ENCODE peak calls at places on chromosomes 12 and 14, in nine cellular contexts. One of them, this sample, is unnamed.

GRCh38 chr12:30219047-30219446 is 435.3 kb upstream of the TMTC1 start:
- DNase-seq in cardiac muscle cell: no peak
- DNase-seq in neural progenitor cell: no peak
- DNase-seq in tibial nerve: no peak
- DNase-seq in SK-N-SH: no peak
- DNase-seq in uterus: no peak
- DNase-seq in adrenal gland: no peak
- DNase-seq in MM.1S: no peak
- DNase-seq in CD4-positive, CD25-positive, alpha-beta regulatory T cell: no peak
- DNase-seq in this sample: no peak

GRCh38 chr14:52000019-52000582 is 10.8 kb downstream of the RTRAF start:
- DNase-seq in uterus: no peak
- DNase-seq in cardiac muscle cell: no peak
- DNase-seq in tibial nerve: no peak
- DNase-seq in adrenal gland: no peak
- DNase-seq in neural progenitor cell: no peak
- DNase-seq in MM.1S: no peak
- DNase-seq in SK-N-SH: no peak
- DNase-seq in CD4-positive, CD25-positive, alpha-beta regulatory T cell: no peak
- DNase-seq in this sample: no peak

GRCh38 chr14:70339039-70339438 is 20.4 kb downstream of the COX16 start:
- DNase-seq in CD4-positive, CD25-positive, alpha-beta regulatory T cell: no peak
- DNase-seq in neural progenitor cell: no peak
- DNase-seq in uterus: no peak
- DNase-seq in cardiac muscle cell: no peak
- DNase-seq in tibial nerve: no peak
- DNase-seq in SK-N-SH: no peak
- DNase-seq in MM.1S: no peak
- DNase-seq in adrenal gland: no peak
- DNase-seq in this sample: no peak

GRCh38 chr12:125983094-125983783 is 918.0 kb downstream of the AACS start:
- DNase-seq in cardiac muscle cell: no peak
- DNase-seq in SK-N-SH: peak; percentile 77
- DNase-seq in MM.1S: no peak
- DNase-seq in adrenal gland: no peak
- DNase-seq in neural progenitor cell: peak; percentile 97
- DNase-seq in CD4-positive, CD25-positive, alpha-beta regulatory T cell: no peak
- DNase-seq in tibial nerve: peak; percentile 35
- DNase-seq in uterus: peak; percentile 16
- DNase-seq in this sample: peak; percentile 47

GRCh38 chr12:12612403-12612802 is 727 bp downstream of the CREBL2 start:
- DNase-seq in uterus: no peak
- DNase-seq in neural progenitor cell: peak; percentile 42
- DNase-seq in MM.1S: peak; percentile 31
- DNase-seq in CD4-positive, CD25-positive, alpha-beta regulatory T cell: no peak
- DNase-seq in cardiac muscle cell: peak; percentile 87
- DNase-seq in SK-N-SH: peak; percentile 60
- DNase-seq in adrenal gland: peak; percentile 30
- DNase-seq in tibial nerve: no peak
- DNase-seq in this sample: no peak

GRCh38 chr12:116525418-116526001 is 33.7 kb upstream of the MAP1LC3B2 start:
- DNase-seq in neural progenitor cell: no peak
- DNase-seq in SK-N-SH: no peak
- DNase-seq in uterus: peak; percentile 90
- DNase-seq in CD4-positive, CD25-positive, alpha-beta regulatory T cell: no peak
- DNase-seq in adrenal gland: peak; percentile 48
- DNase-seq in MM.1S: no peak
- DNase-seq in cardiac muscle cell: peak; percentile 91
- DNase-seq in tibial nerve: peak; percentile 68
- DNase-seq in this sample: no peak

GRCh38 chr12:115846516-115846915 is 431.0 kb downstream of the MED13L start:
- DNase-seq in tibial nerve: no peak
- DNase-seq in cardiac muscle cell: no peak
- DNase-seq in CD4-positive, CD25-positive, alpha-beta regulatory T cell: no peak
- DNase-seq in neural progenitor cell: peak; percentile 22
- DNase-seq in SK-N-SH: no peak
- DNase-seq in MM.1S: no peak
- DNase-seq in adrenal gland: no peak
- DNase-seq in uterus: no peak
- DNase-seq in this sample: no peak

GRCh38 chr12:38327356-38327755 is 10.8 kb downstream of the ALG10B start:
- DNase-seq in MM.1S: no peak
- DNase-seq in cardiac muscle cell: no peak
- DNase-seq in SK-N-SH: no peak
- DNase-seq in uterus: no peak
- DNase-seq in neural progenitor cell: no peak
- DNase-seq in CD4-positive, CD25-positive, alpha-beta regulatory T cell: no peak
- DNase-seq in adrenal gland: no peak
- DNase-seq in tibial nerve: no peak
- DNase-seq in this sample: no peak

GRCh38 chr14:33567736-33568124 is 383.1 kb downstream of the EGLN3 start:
- DNase-seq in CD4-positive, CD25-positive, alpha-beta regulatory T cell: no peak
- DNase-seq in SK-N-SH: no peak
- DNase-seq in MM.1S: no peak
- DNase-seq in uterus: no peak
- DNase-seq in adrenal gland: no peak
- DNase-seq in tibial nerve: no peak
- DNase-seq in neural progenitor cell: no peak
- DNase-seq in cardiac muscle cell: peak; percentile 56
- DNase-seq in this sample: no peak

GRCh38 chr14:98633380-98633779 is 638.6 kb downstream of the BCL11B start:
- DNase-seq in SK-N-SH: no peak
- DNase-seq in uterus: no peak
- DNase-seq in CD4-positive, CD25-positive, alpha-beta regulatory T cell: no peak
- DNase-seq in tibial nerve: no peak
- DNase-seq in MM.1S: no peak
- DNase-seq in adrenal gland: peak; percentile 2
- DNase-seq in neural progenitor cell: peak; percentile 42
- DNase-seq in cardiac muscle cell: no peak
- DNase-seq in this sample: no peak

GRCh38 chr14:49920260-49920659 is 27.4 kb downstream of the ARF6 start:
- DNase-seq in neural progenitor cell: no peak
- DNase-seq in SK-N-SH: no peak
- DNase-seq in tibial nerve: no peak
- DNase-seq in uterus: no peak
- DNase-seq in CD4-positive, CD25-positive, alpha-beta regulatory T cell: no peak
- DNase-seq in cardiac muscle cell: no peak
- DNase-seq in adrenal gland: no peak
- DNase-seq in MM.1S: no peak
- DNase-seq in this sample: no peak

GRCh38 chr14:104378636-104379225 is 200.8 kb upstream of the C14orf180 start:
- DNase-seq in MM.1S: no peak
- DNase-seq in SK-N-SH: no peak
- DNase-seq in tibial nerve: no peak
- DNase-seq in neural progenitor cell: peak; percentile 23
- DNase-seq in uterus: no peak
- DNase-seq in adrenal gland: no peak
- DNase-seq in cardiac muscle cell: no peak
- DNase-seq in CD4-positive, CD25-positive, alpha-beta regulatory T cell: no peak
- DNase-seq in this sample: no peak

GRCh38 chr12:104643093-104643646 is 186.4 kb downstream of the CHST11 start:
- DNase-seq in SK-N-SH: no peak
- DNase-seq in tibial nerve: no peak
- DNase-seq in neural progenitor cell: no peak
- DNase-seq in cardiac muscle cell: no peak
- DNase-seq in MM.1S: no peak
- DNase-seq in uterus: no peak
- DNase-seq in adrenal gland: no peak
- DNase-seq in CD4-positive, CD25-positive, alpha-beta regulatory T cell: no peak
- DNase-seq in this sample: no peak

GRCh38 chr12:131118366-131118765 is 164.7 kb downstream of the ADGRD1 start:
- DNase-seq in uterus: peak; percentile 2
- DNase-seq in MM.1S: no peak
- DNase-seq in adrenal gland: no peak
- DNase-seq in neural progenitor cell: no peak
- DNase-seq in SK-N-SH: no peak
- DNase-seq in CD4-positive, CD25-positive, alpha-beta regulatory T cell: no peak
- DNase-seq in tibial nerve: no peak
- DNase-seq in cardiac muscle cell: no peak
- DNase-seq in this sample: no peak

GRCh38 chr12:20588057-20588456 is 107.1 kb upstream of the SLCO1C1 start:
- DNase-seq in uterus: no peak
- DNase-seq in SK-N-SH: peak; percentile 79
- DNase-seq in MM.1S: peak; percentile 15
- DNase-seq in adrenal gland: no peak
- DNase-seq in cardiac muscle cell: no peak
- DNase-seq in tibial nerve: no peak
- DNase-seq in CD4-positive, CD25-positive, alpha-beta regulatory T cell: no peak
- DNase-seq in neural progenitor cell: peak; percentile 5
- DNase-seq in this sample: no peak
- H3K4me1 ChIP-seq in uterus: no peaks in the 10 kb centered on the region
- H3K4me1 ChIP-seq in SK-N-SH: no peaks in the 10 kb centered on the region
- H3K4me1 ChIP-seq in MM.1S: peaks cover 10% of the 10 kb centered on the region
- H3K4me1 ChIP-seq in adrenal gland: no peaks in the 10 kb centered on the region
- H3K4me1 ChIP-seq in cardiac muscle cell: peaks cover 11% of the 10 kb centered on the region
- H3K4me1 ChIP-seq in tibial nerve: no peaks in the 10 kb centered on the region
- H3K4me1 ChIP-seq in CD4-positive, CD25-positive, alpha-beta regulatory T cell: no peaks in the 10 kb centered on the region
- H3K4me1 ChIP-seq in neural progenitor cell: peaks cover 14% of the 10 kb centered on the region
- H3K4me1 ChIP-seq in this sample: no peaks in the 10 kb centered on the region

GRCh38 chr12:111440631-111441030 is 34.9 kb downstream of the SH2B3 start:
- DNase-seq in tibial nerve: no peak
- DNase-seq in cardiac muscle cell: no peak
- DNase-seq in adrenal gland: no peak
- DNase-seq in MM.1S: no peak
- DNase-seq in uterus: no peak
- DNase-seq in SK-N-SH: no peak
- DNase-seq in CD4-positive, CD25-positive, alpha-beta regulatory T cell: no peak
- DNase-seq in neural progenitor cell: no peak
- DNase-seq in this sample: no peak

GRCh38 chr12:111438501-111438900 is 32.8 kb downstream of the SH2B3 start:
- DNase-seq in SK-N-SH: no peak
- DNase-seq in uterus: no peak
- DNase-seq in cardiac muscle cell: peak; percentile 61
- DNase-seq in adrenal gland: peak; percentile 53
- DNase-seq in CD4-positive, CD25-positive, alpha-beta regulatory T cell: no peak
- DNase-seq in tibial nerve: no peak
- DNase-seq in MM.1S: no peak
- DNase-seq in neural progenitor cell: peak; percentile 21
- DNase-seq in this sample: no peak

GRCh38 chr12:111441107-111441928 is 35.6 kb downstream of the SH2B3 start:
- DNase-seq in uterus: no peak
- DNase-seq in tibial nerve: no peak
- DNase-seq in neural progenitor cell: no peak
- DNase-seq in cardiac muscle cell: no peak
- DNase-seq in adrenal gland: no peak
- DNase-seq in SK-N-SH: no peak
- DNase-seq in MM.1S: no peak
- DNase-seq in CD4-positive, CD25-positive, alpha-beta regulatory T cell: no peak
- DNase-seq in this sample: no peak

GRCh38 chr12:111440152-111440551 is 34.4 kb downstream of the SH2B3 start:
- DNase-seq in tibial nerve: no peak
- DNase-seq in MM.1S: no peak
- DNase-seq in cardiac muscle cell: no peak
- DNase-seq in neural progenitor cell: no peak
- DNase-seq in uterus: no peak
- DNase-seq in CD4-positive, CD25-positive, alpha-beta regulatory T cell: no peak
- DNase-seq in SK-N-SH: no peak
- DNase-seq in adrenal gland: peak; percentile 34
- DNase-seq in this sample: no peak

GRCh38 chr12:111439657-111440151 is 34.0 kb downstream of the SH2B3 start:
- DNase-seq in tibial nerve: no peak
- DNase-seq in CD4-positive, CD25-positive, alpha-beta regulatory T cell: no peak
- DNase-seq in MM.1S: no peak
- DNase-seq in uterus: no peak
- DNase-seq in neural progenitor cell: no peak
- DNase-seq in cardiac muscle cell: no peak
- DNase-seq in adrenal gland: no peak
- DNase-seq in SK-N-SH: no peak
- DNase-seq in this sample: no peak
- H3K4me1 ChIP-seq in tibial nerve: peaks cover 23% of the 10 kb centered on the region
- H3K4me1 ChIP-seq in CD4-positive, CD25-positive, alpha-beta regulatory T cell: peaks cover 60% of the 10 kb centered on the region
- H3K4me1 ChIP-seq in MM.1S: peaks cover 33% of the 10 kb centered on the region
- H3K4me1 ChIP-seq in uterus: peaks cover 10% of the 10 kb centered on the region
- H3K4me1 ChIP-seq in neural progenitor cell: no peaks in the 10 kb centered on the region
- H3K4me1 ChIP-seq in cardiac muscle cell: no peaks in the 10 kb centered on the region
- H3K4me1 ChIP-seq in adrenal gland: peaks cover 23% of the 10 kb centered on the region
- H3K4me1 ChIP-seq in SK-N-SH: peaks cover 37% of the 10 kb centered on the region
- H3K4me1 ChIP-seq in this sample: peaks cover 14% of the 10 kb centered on the region

GRCh38 chr14:24915403-24915921 is 134.5 kb downstream of the STXBP6 start:
- DNase-seq in CD4-positive, CD25-positive, alpha-beta regulatory T cell: no peak
- DNase-seq in uterus: no peak
- DNase-seq in MM.1S: no peak
- DNase-seq in SK-N-SH: no peak
- DNase-seq in neural progenitor cell: no peak
- DNase-seq in tibial nerve: no peak
- DNase-seq in adrenal gland: no peak
- DNase-seq in cardiac muscle cell: no peak
- DNase-seq in this sample: no peak

GRCh38 chr14:24915958-24916595 is 133.9 kb downstream of the STXBP6 start:
- DNase-seq in tibial nerve: no peak
- DNase-seq in uterus: no peak
- DNase-seq in CD4-positive, CD25-positive, alpha-beta regulatory T cell: no peak
- DNase-seq in SK-N-SH: no peak
- DNase-seq in cardiac muscle cell: no peak
- DNase-seq in neural progenitor cell: no peak
- DNase-seq in adrenal gland: no peak
- DNase-seq in MM.1S: no peak
- DNase-seq in this sample: no peak

GRCh38 chr14:24921903-24922302 is 128.0 kb downstream of the STXBP6 start:
- DNase-seq in uterus: no peak
- DNase-seq in cardiac muscle cell: peak; percentile 39
- DNase-seq in MM.1S: no peak
- DNase-seq in SK-N-SH: no peak
- DNase-seq in CD4-positive, CD25-positive, alpha-beta regulatory T cell: no peak
- DNase-seq in tibial nerve: no peak
- DNase-seq in adrenal gland: no peak
- DNase-seq in neural progenitor cell: no peak
- DNase-seq in this sample: no peak

GRCh38 chr14:24920265-24921080 is 129.5 kb downstream of the STXBP6 start:
- DNase-seq in CD4-positive, CD25-positive, alpha-beta regulatory T cell: no peak
- DNase-seq in neural progenitor cell: no peak
- DNase-seq in adrenal gland: no peak
- DNase-seq in cardiac muscle cell: peak; percentile 35
- DNase-seq in MM.1S: no peak
- DNase-seq in SK-N-SH: no peak
- DNase-seq in uterus: no peak
- DNase-seq in tibial nerve: no peak
- DNase-seq in this sample: no peak

DNA sequence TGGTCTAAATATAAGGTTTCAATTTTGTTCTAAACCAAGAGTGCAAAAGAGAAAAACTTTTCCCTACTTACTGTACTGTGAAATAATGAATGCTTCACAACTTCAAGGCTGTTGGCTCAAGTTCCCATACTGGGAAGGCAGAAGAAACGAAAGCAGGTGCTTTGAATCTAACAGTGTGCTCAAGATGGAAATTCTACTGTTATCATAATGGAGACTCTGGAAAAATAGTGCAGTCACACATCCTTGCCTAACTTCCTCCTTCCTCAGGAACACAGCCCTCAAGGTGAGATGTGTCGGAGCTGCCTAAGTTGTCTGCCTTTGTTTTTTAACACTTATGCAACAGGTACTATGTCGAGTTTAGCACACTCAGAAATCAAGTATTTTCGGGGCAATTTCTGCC is 131.1 kb downstream of the STXBP6 start:
- DNase-seq in uterus: no peak
- DNase-seq in CD4-positive, CD25-positive, alpha-beta regulatory T cell: no peak
- DNase-seq in adrenal gland: no peak
- DNase-seq in tibial nerve: no peak
- DNase-seq in cardiac muscle cell: no peak
- DNase-seq in neural progenitor cell: no peak
- DNase-seq in SK-N-SH: no peak
- DNase-seq in MM.1S: no peak
- DNase-seq in this sample: no peak
- H3K4me1 ChIP-seq in uterus: no peaks in the 10 kb centered on the region
- H3K4me1 ChIP-seq in CD4-positive, CD25-positive, alpha-beta regulatory T cell: no peaks in the 10 kb centered on the region
- H3K4me1 ChIP-seq in adrenal gland: no peaks in the 10 kb centered on the region
- H3K4me1 ChIP-seq in tibial nerve: no peaks in the 10 kb centered on the region
- H3K4me1 ChIP-seq in cardiac muscle cell: peaks cover 34% of the 10 kb centered on the region
- H3K4me1 ChIP-seq in neural progenitor cell: no peaks in the 10 kb centered on the region
- H3K4me1 ChIP-seq in SK-N-SH: no peaks in the 10 kb centered on the region
- H3K4me1 ChIP-seq in MM.1S: no peaks in the 10 kb centered on the region
- H3K4me1 ChIP-seq in this sample: no peaks in the 10 kb centered on the region

GRCh38 chr14:89308232-89308959 is 108.6 kb downstream of the FOXN3 start:
- DNase-seq in neural progenitor cell: no peak
- DNase-seq in cardiac muscle cell: peak; percentile 40
- DNase-seq in SK-N-SH: no peak
- DNase-seq in CD4-positive, CD25-positive, alpha-beta regulatory T cell: no peak
- DNase-seq in uterus: no peak
- DNase-seq in tibial nerve: no peak
- DNase-seq in MM.1S: no peak
- DNase-seq in adrenal gland: peak; percentile 31
- DNase-seq in this sample: no peak
- H3K4me1 ChIP-seq in neural progenitor cell: peaks cover 31% of the 10 kb centered on the region
- H3K4me1 ChIP-seq in cardiac muscle cell: peaks cover 27% of the 10 kb centered on the region
- H3K4me1 ChIP-seq in SK-N-SH: peaks cover 21% of the 10 kb centered on the region
- H3K4me1 ChIP-seq in CD4-positive, CD25-positive, alpha-beta regulatory T cell: peaks cover 27% of the 10 kb centered on the region
- H3K4me1 ChIP-seq in uterus: peaks cover under 1% of the 10 kb centered on the region
- H3K4me1 ChIP-seq in tibial nerve: peaks cover 32% of the 10 kb centered on the region
- H3K4me1 ChIP-seq in MM.1S: peaks cover 17% of the 10 kb centered on the region
- H3K4me1 ChIP-seq in adrenal gland: peaks cover 50% of the 10 kb centered on the region
- H3K4me1 ChIP-seq in this sample: peaks cover 12% of the 10 kb centered on the region

This sample was measured in iPS DF 6.9.